ENCODE peak calls at places on chromosomes 11 and 22, in four cellular contexts. O is transverse colon, U is IMR-90, E is endothelial cell of umbilical vein. Z is an unnamed sample.

GRCh38 chr11:10654211-10655150 is 39.1 kb downstream of the IRAG1 start:
- DNase-seq in O (no peak), U (peak; percentile 67), E (peak; percentile 73), Z (peak; percentile 53)

GRCh38 chr11:128904303-128904871 is 13.2 kb downstream of the KCNJ5 start:
- DNase-seq in O (no peak), U (no peak), E (no peak), Z (no peak)

GRCh38 chr11:69278091-69278867 is 15.7 kb upstream of the MYEOV start:
- DNase-seq in O (peak; percentile 85), U (no peak), E (no peak), Z (no peak)

GRCh38 chr11:99351620-99352019 is 330.9 kb downstream of the CNTN5 start:
- DNase-seq in O (no peak), U (peak; percentile 1), E (no peak), Z (no peak)

GRCh38 chr11:122524532-122524882 is 131.0 kb upstream of the UBASH3B start:
- DNase-seq in O (no peak), U (no peak), E (no peak), Z (no peak)

GRCh38 chr11:121321614-121322243 is 29.2 kb downstream of the SC5D start:
- DNase-seq in O (peak; percentile 49), U (peak; percentile 1), E (no peak), Z (no peak)

GRCh38 chr11:3803726-3804510 is 4.4 kb upstream of the PGAP2 start:
- DNase-seq in O (no peak), U (peak; percentile 75), E (no peak), Z (no peak)

GRCh38 chr22:19038728-19039447 is 83.3 kb downstream of the DGCR2 start:
- DNase-seq in O (no peak), U (no peak), E (no peak), Z (no peak)

GRCh38 chr22:26763633-26764295 is 106.4 kb downstream of the MIAT start:
- DNase-seq in O (no peak), U (peak; percentile 45), E (no peak), Z (no peak)

GRCh38 chr22:35489225-35489624 is 51.4 kb upstream of the RASD2 start:
- DNase-seq in O (no peak), U (no peak), E (no peak), Z (no peak)

GRCh38 chr11:11279956-11280689 is 72.9 kb downstream of the CSNK2A3 start:
- DNase-seq in O (no peak), U (peak; percentile 67), E (peak; percentile 36), Z (no peak)

GRCh38 chr22:28788601-28789000 is 11.8 kb downstream of the XBP1 start:
- DNase-seq in O (no peak), U (no peak), E (no peak), Z (no peak)

GRCh38 chr22:30947163-30947820 is 21.3 kb downstream of the MORC2 start:
- DNase-seq in O (peak; percentile 37), U (no peak), E (peak; percentile 12), Z (no peak)

GRCh38 chr11:34184505-34185015 is 79.1 kb downstream of the NAT10 start:
- DNase-seq in O (no peak), U (no peak), E (no peak), Z (no peak)

GRCh38 chr11:44221486-44221885 is 88.5 kb downstream of the ALX4 start:
- DNase-seq in O (no peak), U (no peak), E (no peak), Z (no peak)

GRCh38 chr11:61769169-61769920 is 16.9 kb downstream of the MYRF start:
- DNase-seq in O (no peak), U (peak; percentile 48), E (no peak), Z (no peak)

GRCh38 chr11:69538840-69539239 is 57.4 kb downstream of the LINC01488 start:
- DNase-seq in O (no peak), U (no peak), E (peak; percentile 9), Z (peak; percentile 4)

GRCh38 chr11:70456921-70457532 is 58.7 kb downstream of the CTTN start:
- DNase-seq in O (no peak), U (peak; percentile 31), E (peak; percentile 9), Z (no peak)

GRCh38 chr11:60872952-60873524 is 5.7 kb downstream of the ZP1 start:
- DNase-seq in O (peak; percentile 26), U (peak; percentile 89), E (no peak), Z (peak; percentile 55)

GRCh38 chr11:86740628-86741488 is 59.5 kb upstream of the PRSS23 start:
- DNase-seq in O (peak; percentile 32), U (peak; percentile 98), E (peak; percentile 94), Z (peak; percentile 92)

GRCh38 chr11:32297629-32298028 is 137.7 kb downstream of the WT1 start:
- DNase-seq in O (no peak), U (peak; percentile 36), E (peak; percentile 20), Z (peak; percentile 26)

GRCh38 chr11:125092669-125093068 is 18.8 kb downstream of the TMEM218 start:
- DNase-seq in O (no peak), U (no peak), E (no peak), Z (peak; percentile 13)

GRCh38 chr22:30212996-30213441 is 33.5 kb downstream of the LIF start:
- DNase-seq in O (no peak), U (no peak), E (no peak), Z (peak; percentile 42)

GRCh38 chr22:42432020-42432596 is at the start of gene NFAM1:
- DNase-seq in O (peak; percentile 30), U (no peak), E (no peak), Z (peak; percentile 70)

GRCh38 chr11:100831929-100832480 is 144.9 kb downstream of the ARHGAP42 start:
- DNase-seq in O (no peak), U (no peak), E (no peak), Z (no peak)

GRCh38 chr22:30732426-30732825 is 37.8 kb downstream of the OSBP2 start:
- DNase-seq in O (no peak), U (no peak), E (no peak), Z (no peak)

GRCh38 chr11:86185346-86185745 is 59.2 kb upstream of the EED start:
- DNase-seq in O (no peak), U (no peak), E (no peak), Z (no peak)

GRCh38 chr22:22817468-22818201 is 70.0 kb upstream of the IGLL5 start:
- DNase-seq in O (no peak), U (no peak), E (no peak), Z (no peak)

GRCh38 chr11:119739975-119740374 is 11.0 kb upstream of the NECTIN1 start:
- DNase-seq in O (peak; percentile 85), U (no peak), E (no peak), Z (no peak)

GRCh38 chr11:67439321-67440228 is 2.1 kb upstream of the PTPRCAP start:
- DNase-seq in O (peak; percentile 62), U (no peak), E (peak; percentile 8), Z (peak; percentile 31)

GRCh38 chr11:46930089-46930488 is 6.5 kb upstream of the CSTPP1 start:
- DNase-seq in O (peak; percentile 49), U (peak; percentile 73), E (peak; percentile 32), Z (no peak)

GRCh38 chr22:42902875-42903510 is 45.9 kb upstream of the ARFGAP3 start:
- DNase-seq in O (peak; percentile 38), U (peak; percentile 87), E (no peak), Z (no peak)

GRCh38 chr11:30853470-30853869 is 267.3 kb upstream of the MPPED2 start:
- DNase-seq in O (no peak), U (no peak), E (no peak), Z (no peak)

GRCh38 chr11:17742019-17742418 is 7.4 kb downstream of the KCNC1 start:
- DNase-seq in O (no peak), U (no peak), E (no peak), Z (no peak)

GRCh38 chr11:17528906-17529813 is 15.1 kb downstream of the USH1C start:
- DNase-seq in O (no peak), U (no peak), E (peak; percentile 8), Z (no peak)

GRCh38 chr11:64353101-64353738 is 5.7 kb upstream of the RPS6KA4 start:
- DNase-seq in O (no peak), U (no peak), E (no peak), Z (no peak)

GRCh38 chr11:20137637-20138036 is 22.6 kb downstream of the DBX1 start:
- DNase-seq in O (no peak), U (no peak), E (no peak), Z (no peak)

GRCh38 chr11:20131744-20132666 is 28.3 kb downstream of the DBX1 start:
- DNase-seq in O (peak; percentile 70), U (peak; percentile 55), E (peak; percentile 64), Z (peak; percentile 72)

GRCh38 chr11:20134991-20135736 is 25.1 kb downstream of the DBX1 start:
- DNase-seq in O (no peak), U (no peak), E (no peak), Z (no peak)

GRCh38 chr11:20127671-20128527 is 32.4 kb downstream of the DBX1 start:
- DNase-seq in O (peak; percentile 85), U (peak; percentile 69), E (peak; percentile 69), Z (peak; percentile 68)

GRCh38 chr11:20132667-20133039 is 27.6 kb downstream of the DBX1 start:
- DNase-seq in O (no peak), U (no peak), E (no peak), Z (no peak)
- H3K4me3 ChIP-seq in O (no peak overlapping the region), U (no peak overlapping the region), E (no peak overlapping the region), Z (no peak overlapping the region)

DNA sequence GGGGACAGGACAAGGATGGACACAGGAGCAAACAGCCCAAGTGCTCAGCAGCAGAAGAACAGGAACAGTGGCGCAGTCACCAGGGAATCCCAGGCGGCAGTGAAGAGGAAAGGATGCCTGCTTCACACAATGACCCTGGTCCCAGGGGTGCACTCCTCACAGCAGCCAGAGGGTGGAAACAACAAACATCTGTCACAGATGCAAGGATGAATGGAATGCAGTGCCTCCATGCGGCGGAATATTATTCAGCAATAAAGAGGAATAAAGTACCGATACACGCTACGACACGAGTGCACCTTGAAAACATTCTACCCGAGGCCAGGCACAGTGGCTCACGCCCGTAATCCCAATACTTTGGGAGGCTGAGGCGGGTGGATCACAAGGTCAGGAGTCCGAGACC is 12.7 kb downstream of the CSNK1E start:
- DNase-seq in O (no peak), U (no peak), E (no peak), Z (no peak)
- TF ChIP-seq CTCF in O (no peak), U (peak; percentile 9), E (no peak), Z (peak; percentile 11)

GRCh38 chr11:45805305-45806071 is 539 bp downstream of the SLC35C1 start:
- DNase-seq in O (no peak), U (peak; percentile 78), E (peak; percentile 59), Z (peak; percentile 65)

GRCh38 chr11:45806072-45806933 is 1.4 kb downstream of the SLC35C1 start:
- DNase-seq in O (no peak), U (no peak), E (no peak), Z (no peak)

GRCh38 chr11:45802531-45803317 is 2.2 kb upstream of the SLC35C1 start:
- DNase-seq in O (no peak), U (no peak), E (no peak), Z (no peak)

GRCh38 chr11:45803981-45804805 is 756 bp upstream of the SLC35C1 start:
- DNase-seq in O (peak; percentile 94), U (peak; percentile 33), E (peak; percentile 42), Z (peak; percentile 80)

DNA sequence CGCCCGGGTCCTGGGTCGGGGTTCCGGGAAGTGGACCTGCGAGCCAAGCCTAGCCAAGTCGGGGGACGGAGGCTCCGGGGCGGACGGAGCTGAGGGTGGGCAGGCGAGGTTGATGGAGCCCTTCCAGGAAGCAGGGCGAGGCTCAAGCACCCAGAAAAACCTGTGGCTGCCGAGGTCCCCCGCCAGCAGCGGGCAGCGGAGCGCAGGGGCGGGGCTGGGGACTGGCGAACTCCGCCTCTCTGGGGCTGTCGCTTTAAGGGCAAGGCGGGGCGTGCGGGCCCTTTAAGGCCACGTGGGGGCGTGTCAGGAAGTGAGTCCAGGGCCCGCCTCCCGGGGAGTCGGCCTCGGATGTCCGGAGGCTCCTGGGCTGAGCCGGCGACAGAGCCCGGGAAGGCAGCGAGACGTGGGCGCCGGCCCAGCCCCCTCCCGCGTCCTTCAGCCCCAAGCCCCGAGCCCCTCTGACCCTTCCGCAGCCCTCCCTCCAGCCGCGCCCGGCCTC is at the start of gene SLC35C1:
- DNase-seq in O (peak; percentile 99), U (peak; percentile 90), E (peak; percentile 89), Z (peak; percentile 97)
- TF ChIP-seq POLR2A in O (peak; percentile 90), U (peak; percentile 91), E (peak; percentile 92), Z (peak; percentile 79)

GRCh38 chr11:114440971-114441810 is 1.9 kb downstream of the REXO2 start:
- DNase-seq in O (no peak), U (no peak), E (peak; percentile 26), Z (no peak)
- H3K4me3 ChIP-seq in O (no peak overlapping the region), U (peak overlapping the region; percentile 89), E (peak overlapping the region; percentile 83), Z (no peak overlapping the region)

Z was measured in adrenal gland.